ENCODE peak calls at places on chromosome 2, in four cellular contexts. Y is HFFc6, Z is dorsolateral prefrontal cortex, W is breast epithelium. J is an unnamed sample.

GRCh38 chr2:221571108-221571390 is 1.1 kb downstream of the EPHA4 start:
- DNase-seq in Y (no peak), Z (no peak), W (no peak), J (no peak)

GRCh38 chr2:231387904-231388724 is 7.4 kb upstream of the B3GNT7 start:
- DNase-seq in Y (peak), Z (peak), W (no peak), J (no peak)

GRCh38 chr2:136131484-136131960 is 13.6 kb upstream of the CXCR4 start:
- DNase-seq in Y (no peak), Z (no peak), W (no peak), J (no peak)

GRCh38 chr2:8547284-8548064 is 134.4 kb upstream of the ID2 start:
- DNase-seq in Y (no peak), Z (no peak), W (no peak), J (no peak)

GRCh38 chr2:163231666-163232065 is 393.1 kb upstream of the KCNH7 start:
- DNase-seq in Y (no peak), Z (no peak), W (no peak), J (no peak)

GRCh38 chr2:169693344-169693743 is 861 bp downstream of the CFAP210 start:
- DNase-seq in Y (no peak), Z (no peak), W (no peak), J (no peak)

GRCh38 chr2:43846140-43846793 is 7.5 kb downstream of the ABCG8 start:
- DNase-seq in Y (no peak), Z (no peak), W (no peak), J (no peak)

GRCh38 chr2:60533114-60534033 is 20.1 kb downstream of the BCL11A start:
- DNase-seq in Y (peak), Z (no peak), W (no peak), J (peak)

GRCh38 chr2:127607399-127607908 is 38.5 kb upstream of the GPR17 start:
- DNase-seq in Y (no peak), Z (no peak), W (no peak), J (no peak)

GRCh38 chr2:130756721-130757195 is 1.4 kb downstream of the AMER3 start:
- DNase-seq in Y (no peak), Z (no peak), W (no peak), J (no peak)

GRCh38 chr2:130759906-130760753 is 4.8 kb downstream of the AMER3 start:
- DNase-seq in Y (no peak), Z (no peak), W (no peak), J (no peak)

GRCh38 chr2:130755234-130756040 is at the start of gene AMER3:
- DNase-seq in Y (no peak), Z (peak), W (no peak), J (no peak)

GRCh38 chr2:130754811-130755210 is 529 bp upstream of the AMER3 start:
- DNase-seq in Y (no peak), Z (no peak), W (no peak), J (no peak)

GRCh38 chr2:130756041-130756720 is 841 bp downstream of the AMER3 start:
- DNase-seq in Y (no peak), Z (no peak), W (no peak), J (no peak)
- TF ChIP-seq CTCF in Y (no peak), Z (no peak), W (no peak), J (no peak)

GRCh38 chr2:216339456-216340279 is 32.6 kb downstream of the MARCHF4 start:
- DNase-seq in Y (peak), Z (peak), W (no peak), J (peak)
- TF ChIP-seq CTCF in Y (peak), Z (no peak), W (no peak), J (peak)

GRCh38 chr2:153478289-153479261 is at the start of gene RPRM:
- DNase-seq in Y (peak), Z (peak), W (no peak), J (peak)
- TF ChIP-seq CTCF in Y (peak), Z (peak), W (peak), J (peak)

GRCh38 chr2:53569957-53570727 is 197.5 kb upstream of the CHAC2 start:
- DNase-seq in Y (no peak), Z (no peak), W (no peak), J (no peak)
- TF ChIP-seq CTCF in Y (no peak), Z (peak), W (no peak), J (no peak)

GRCh38 chr2:105454801-105455485 is 56.1 kb upstream of the FHL2 start:
- DNase-seq in Y (peak), Z (no peak), W (no peak), J (peak)
- TF ChIP-seq CTCF in Y (peak), Z (no peak), W (no peak), J (peak)

GRCh38 chr2:112585873-112586477 is 1.6 kb downstream of the CHCHD5 start:
- DNase-seq in Y (no peak), Z (no peak), W (no peak), J (no peak)

GRCh38 chr2:112585400-112585799 is 991 bp downstream of the CHCHD5 start:
- DNase-seq in Y (no peak), Z (no peak), W (no peak), J (no peak)

GRCh38 chr2:112583497-112584133 is 794 bp upstream of the CHCHD5 start:
- DNase-seq in Y (no peak), Z (no peak), W (no peak), J (no peak)

GRCh38 chr2:112584891-112585250 is 462 bp downstream of the CHCHD5 start:
- DNase-seq in Y (no peak), Z (no peak), W (no peak), J (no peak)

GRCh38 chr2:112584134-112584890 is at the start of gene CHCHD5:
- DNase-seq in Y (peak), Z (peak), W (peak), J (peak)
- TF ChIP-seq CTCF in Y (peak), Z (peak), W (peak), J (no peak)

J was measured in AG09319.